ENCODE peak calls at places on chromosomes 2 and 18, in six cellular contexts. One of them, this sample, is unnamed.

GRCh38 chr2:64626963-64627760 is 26.6 kb downstream of the SERTAD2 start:
- DNase-seq in heart left ventricle: no peak
- DNase-seq in heart right ventricle: no peak
- DNase-seq in foreskin fibroblast: no peak
- DNase-seq in psoas muscle: no peak
- DNase-seq in H7: peak
- DNase-seq in this sample: no peak

GRCh38 chr2:225103737-225104141 is 61.5 kb upstream of the DOCK10 start:
- DNase-seq in heart left ventricle: no peak
- DNase-seq in foreskin fibroblast: no peak
- DNase-seq in heart right ventricle: no peak
- DNase-seq in H7: no peak
- DNase-seq in psoas muscle: no peak
- DNase-seq in this sample: no peak

GRCh38 chr2:44130441-44130840 is 38.2 kb upstream of the PPM1B start:
- DNase-seq in foreskin fibroblast: peak
- DNase-seq in psoas muscle: no peak
- DNase-seq in heart left ventricle: no peak
- DNase-seq in H7: no peak
- DNase-seq in heart right ventricle: no peak
- DNase-seq in this sample: no peak

GRCh38 chr2:30732876-30733275 is 74.4 kb downstream of the CAPN13 start:
- DNase-seq in heart right ventricle: no peak
- DNase-seq in H7: no peak
- DNase-seq in psoas muscle: no peak
- DNase-seq in heart left ventricle: no peak
- DNase-seq in foreskin fibroblast: no peak
- DNase-seq in this sample: no peak

GRCh38 chr2:8537572-8538155 is 144.2 kb upstream of the ID2 start:
- DNase-seq in psoas muscle: no peak
- DNase-seq in heart right ventricle: no peak
- DNase-seq in foreskin fibroblast: no peak
- DNase-seq in H7: no peak
- DNase-seq in heart left ventricle: no peak
- DNase-seq in this sample: no peak

GRCh38 chr2:23566236-23567142 is 181.5 kb downstream of the KLHL29 start:
- DNase-seq in H7: peak
- DNase-seq in heart left ventricle: no peak
- DNase-seq in foreskin fibroblast: no peak
- DNase-seq in heart right ventricle: no peak
- DNase-seq in psoas muscle: no peak
- DNase-seq in this sample: no peak

GRCh38 chr2:204177977-204178522 is 241.5 kb downstream of the ICOS start:
- DNase-seq in foreskin fibroblast: no peak
- DNase-seq in heart right ventricle: peak
- DNase-seq in H7: peak
- DNase-seq in heart left ventricle: peak
- DNase-seq in psoas muscle: peak
- DNase-seq in this sample: no peak

GRCh38 chr2:96218508-96219131 is 10.0 kb upstream of the STARD7 start:
- DNase-seq in H7: no peak
- DNase-seq in heart left ventricle: no peak
- DNase-seq in heart right ventricle: no peak
- DNase-seq in foreskin fibroblast: no peak
- DNase-seq in psoas muscle: no peak
- DNase-seq in this sample: no peak

GRCh38 chr2:65550246-65550645 is 117.8 kb upstream of the SPRED2 start:
- DNase-seq in H7: no peak
- DNase-seq in heart right ventricle: no peak
- DNase-seq in psoas muscle: no peak
- DNase-seq in heart left ventricle: no peak
- DNase-seq in foreskin fibroblast: no peak
- DNase-seq in this sample: no peak

GRCh38 chr2:64328415-64328722 is 125.6 kb upstream of the LGALSL start:
- DNase-seq in heart right ventricle: no peak
- DNase-seq in H7: no peak
- DNase-seq in foreskin fibroblast: no peak
- DNase-seq in psoas muscle: no peak
- DNase-seq in heart left ventricle: peak
- DNase-seq in this sample: no peak

GRCh38 chr18:47929681-47930085 is 776 bp downstream of the SMAD2 start:
- DNase-seq in foreskin fibroblast: peak
- DNase-seq in heart left ventricle: no peak
- DNase-seq in psoas muscle: no peak
- DNase-seq in H7: no peak
- DNase-seq in heart right ventricle: no peak
- DNase-seq in this sample: no peak

GRCh38 chr2:75276093-75277055 is 77.1 kb upstream of the TACR1 start:
- DNase-seq in H7: peak
- DNase-seq in foreskin fibroblast: peak
- DNase-seq in heart left ventricle: no peak
- DNase-seq in psoas muscle: no peak
- DNase-seq in heart right ventricle: no peak
- DNase-seq in this sample: no peak

GRCh38 chr2:133635115-133635514 is 66.9 kb upstream of the NCKAP5 start:
- DNase-seq in H7: no peak
- DNase-seq in foreskin fibroblast: no peak
- DNase-seq in heart right ventricle: no peak
- DNase-seq in heart left ventricle: no peak
- DNase-seq in psoas muscle: no peak
- DNase-seq in this sample: no peak

GRCh38 chr2:172096661-172097547 is 5.8 kb downstream of the DLX2 start:
- DNase-seq in foreskin fibroblast: peak
- DNase-seq in psoas muscle: no peak
- DNase-seq in heart right ventricle: no peak
- DNase-seq in heart left ventricle: no peak
- DNase-seq in H7: peak
- DNase-seq in this sample: no peak

GRCh38 chr2:174337337-174338154 is 2.8 kb downstream of the SP9 start:
- DNase-seq in psoas muscle: no peak
- DNase-seq in heart right ventricle: no peak
- DNase-seq in heart left ventricle: no peak
- DNase-seq in H7: peak
- DNase-seq in foreskin fibroblast: no peak
- DNase-seq in this sample: no peak

GRCh38 chr2:151927501-151928221 is 99.4 kb upstream of the ARL5A start:
- DNase-seq in heart right ventricle: no peak
- DNase-seq in heart left ventricle: no peak
- DNase-seq in foreskin fibroblast: no peak
- DNase-seq in psoas muscle: no peak
- DNase-seq in H7: no peak
- DNase-seq in this sample: no peak

GRCh38 chr18:394276-394996 is 106.1 kb downstream of the COLEC12 start:
- DNase-seq in psoas muscle: no peak
- DNase-seq in heart right ventricle: no peak
- DNase-seq in H7: no peak
- DNase-seq in foreskin fibroblast: no peak
- DNase-seq in heart left ventricle: no peak
- DNase-seq in this sample: no peak

GRCh38 chr2:71693286-71694270 is 240.2 kb downstream of the DYSF start:
- DNase-seq in heart right ventricle: no peak
- DNase-seq in heart left ventricle: no peak
- DNase-seq in psoas muscle: no peak
- DNase-seq in foreskin fibroblast: no peak
- DNase-seq in H7: no peak
- DNase-seq in this sample: no peak

GRCh38 chr2:195513119-195513518 is 143.9 kb upstream of the SLC39A10 start:
- DNase-seq in psoas muscle: no peak
- DNase-seq in H7: no peak
- DNase-seq in heart left ventricle: no peak
- DNase-seq in foreskin fibroblast: no peak
- DNase-seq in heart right ventricle: no peak
- DNase-seq in this sample: no peak

GRCh38 chr2:186582698-186583097 is 7.2 kb upstream of the ITGAV start:
- DNase-seq in psoas muscle: no peak
- DNase-seq in heart right ventricle: no peak
- DNase-seq in heart left ventricle: no peak
- DNase-seq in H7: no peak
- DNase-seq in foreskin fibroblast: no peak
- DNase-seq in this sample: no peak

GRCh38 chr2:137957033-137957432 is 7.2 kb upstream of the HNMT start:
- DNase-seq in heart right ventricle: no peak
- DNase-seq in foreskin fibroblast: peak
- DNase-seq in psoas muscle: no peak
- DNase-seq in H7: no peak
- DNase-seq in heart left ventricle: no peak
- DNase-seq in this sample: no peak

GRCh38 chr2:230921806-230922595 is 3.0 kb downstream of the GPR55 start:
- DNase-seq in heart right ventricle: no peak
- DNase-seq in H7: no peak
- DNase-seq in heart left ventricle: no peak
- DNase-seq in psoas muscle: no peak
- DNase-seq in foreskin fibroblast: no peak
- DNase-seq in this sample: no peak

GRCh38 chr2:9310390-9310789 is 103.8 kb downstream of the ASAP2 start:
- DNase-seq in foreskin fibroblast: peak
- DNase-seq in heart right ventricle: peak
- DNase-seq in heart left ventricle: peak
- DNase-seq in psoas muscle: peak
- DNase-seq in H7: no peak
- DNase-seq in this sample: no peak

GRCh38 chr2:226887940-226888339 is 52.1 kb downstream of the RHBDD1 start:
- DNase-seq in foreskin fibroblast: peak
- DNase-seq in H7: no peak
- DNase-seq in heart right ventricle: no peak
- DNase-seq in heart left ventricle: no peak
- DNase-seq in psoas muscle: no peak
- DNase-seq in this sample: no peak

GRCh38 chr2:185738679-185739472 is at the start of gene FSIP2:
- DNase-seq in foreskin fibroblast: peak
- DNase-seq in heart left ventricle: peak
- DNase-seq in psoas muscle: peak
- DNase-seq in heart right ventricle: peak
- DNase-seq in H7: peak
- DNase-seq in this sample: no peak

GRCh38 chr18:46630160-46630559 is 26.9 kb downstream of the LOXHD1 start:
- DNase-seq in foreskin fibroblast: no peak
- DNase-seq in H7: no peak
- DNase-seq in heart right ventricle: no peak
- DNase-seq in heart left ventricle: no peak
- DNase-seq in psoas muscle: no peak
- DNase-seq in this sample: no peak

GRCh38 chr2:42569116-42569711 is 782 bp downstream of the MTA3 start:
- DNase-seq in heart right ventricle: peak
- DNase-seq in H7: no peak
- DNase-seq in psoas muscle: no peak
- DNase-seq in heart left ventricle: peak
- DNase-seq in foreskin fibroblast: peak
- DNase-seq in this sample: no peak

DNA sequence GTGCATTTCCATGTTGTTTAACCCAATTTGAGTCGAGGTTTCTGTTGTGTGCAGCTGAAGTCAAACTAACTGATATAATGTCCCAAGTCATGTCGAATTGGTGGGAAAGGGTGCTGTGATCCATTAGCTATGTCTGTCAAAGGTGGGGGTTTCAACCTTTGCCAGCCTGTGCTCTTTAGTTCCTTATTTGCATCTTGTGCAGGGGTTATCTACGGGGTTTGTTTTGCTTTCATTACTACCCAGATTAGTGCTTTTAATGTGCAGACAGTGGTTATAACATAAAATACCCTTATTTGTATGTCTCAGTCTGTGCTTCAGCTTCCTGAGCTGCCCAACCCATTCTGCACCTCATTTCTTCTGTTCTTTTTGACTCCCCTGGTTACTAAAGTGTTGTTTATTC is 271.9 kb upstream of the CXCR4 start:
- DNase-seq in foreskin fibroblast: no peak
- DNase-seq in heart right ventricle: no peak
- DNase-seq in H7: no peak
- DNase-seq in heart left ventricle: no peak
- DNase-seq in psoas muscle: no peak
- DNase-seq in this sample: no peak
- H3K4me3 ChIP-seq in foreskin fibroblast: no peak
- H3K4me3 ChIP-seq in heart right ventricle: no peak
- H3K4me3 ChIP-seq in H7: no peak
- H3K4me3 ChIP-seq in heart left ventricle: no peak
- H3K4me3 ChIP-seq in psoas muscle: no peak
- H3K4me3 ChIP-seq in this sample: no peak

GRCh38 chr2:154639997-154640396 is 58.5 kb upstream of the KCNJ3 start:
- DNase-seq in psoas muscle: no peak
- DNase-seq in H7: no peak
- DNase-seq in heart left ventricle: no peak
- DNase-seq in heart right ventricle: no peak
- DNase-seq in foreskin fibroblast: no peak
- DNase-seq in this sample: no peak
- H3K4me3 ChIP-seq in psoas muscle: no peak
- H3K4me3 ChIP-seq in H7: no peak
- H3K4me3 ChIP-seq in heart left ventricle: no peak
- H3K4me3 ChIP-seq in heart right ventricle: no peak
- H3K4me3 ChIP-seq in foreskin fibroblast: no peak
- H3K4me3 ChIP-seq in this sample: no peak

GRCh38 chr2:156589381-156590079 is 153.4 kb downstream of the GPD2 start:
- DNase-seq in H7: peak
- DNase-seq in heart right ventricle: no peak
- DNase-seq in heart left ventricle: peak
- DNase-seq in foreskin fibroblast: peak
- DNase-seq in psoas muscle: no peak
- DNase-seq in this sample: no peak
- H3K4me3 ChIP-seq in H7: no peak
- H3K4me3 ChIP-seq in heart right ventricle: no peak
- H3K4me3 ChIP-seq in heart left ventricle: no peak
- H3K4me3 ChIP-seq in foreskin fibroblast: no peak
- H3K4me3 ChIP-seq in psoas muscle: no peak
- H3K4me3 ChIP-seq in this sample: no peak

GRCh38 chr2:84958135-84959044 is 12.6 kb upstream of the KCMF1 start:
- DNase-seq in heart right ventricle: no peak
- DNase-seq in H7: peak
- DNase-seq in psoas muscle: peak
- DNase-seq in heart left ventricle: no peak
- DNase-seq in foreskin fibroblast: peak
- DNase-seq in this sample: no peak
- H3K4me3 ChIP-seq in heart right ventricle: no peak
- H3K4me3 ChIP-seq in H7: no peak
- H3K4me3 ChIP-seq in psoas muscle: no peak
- H3K4me3 ChIP-seq in heart left ventricle: no peak
- H3K4me3 ChIP-seq in foreskin fibroblast: no peak
- H3K4me3 ChIP-seq in this sample: no peak

This sample was measured in thoracic aorta.